ENCODE peak calls at places on chromosomes 2 and 18, in six cellular contexts. O is HepG2, F is GM12878, X is GM12891, Q is H1, T is K562. I is an unnamed sample.

GRCh38 chr2:109648041-109648527 is 33.9 kb downstream of the SOWAHC start:
- DNase-seq in T (no peak), X (no peak), Q (no peak), F (no peak), O (no peak), I (no peak)

GRCh38 chr2:144959416-144959815 is 439.5 kb upstream of the ZEB2 start:
- DNase-seq in T (no peak), X (no peak), Q (no peak), O (no peak), F (no peak), I (no peak)

GRCh38 chr18:70074091-70074490 is 126.4 kb upstream of the CD226 start:
- DNase-seq in T (no peak), F (no peak), X (no peak), O (no peak), Q (no peak), I (no peak)

GRCh38 chr2:74843371-74844298 is 9.7 kb downstream of the HK2 start:
- DNase-seq in X (no peak), O (peak), F (peak), T (no peak), Q (no peak), I (no peak)

GRCh38 chr18:35042389-35043066 is 1.3 kb downstream of the MAPRE2 start:
- DNase-seq in O (no peak), Q (no peak), X (no peak), T (no peak), F (no peak), I (no peak)

GRCh38 chr2:64601027-64601767 is 52.5 kb downstream of the SERTAD2 start:
- DNase-seq in Q (no peak), X (no peak), T (no peak), O (no peak), F (no peak), I (no peak)

GRCh38 chr2:20050712-20051517 is 513 bp downstream of the LAPTM4A start:
- DNase-seq in T (peak), Q (peak), F (no peak), O (peak), X (no peak), I (no peak)

GRCh38 chr18:5527603-5528002 is 16.2 kb downstream of the EPB41L3 start:
- DNase-seq in Q (no peak), X (no peak), T (no peak), F (no peak), O (no peak), I (no peak)

GRCh38 chr2:197184959-197185586 is 125.5 kb downstream of the ANKRD44 start:
- DNase-seq in F (no peak), T (no peak), Q (no peak), O (no peak), X (no peak), I (no peak)

GRCh38 chr2:212606232-212606631 is 67.6 kb upstream of the ERBB4 start:
- DNase-seq in X (no peak), O (no peak), T (no peak), F (no peak), Q (no peak), I (no peak)

GRCh38 chr2:134119117-134119671 is 134.7 kb upstream of the MGAT5 start:
- DNase-seq in Q (no peak), T (no peak), X (no peak), F (peak), O (no peak), I (no peak)

GRCh38 chr2:240840435-240841060 is 20.5 kb upstream of the KIF1A start:
- DNase-seq in X (no peak), Q (peak), T (peak), F (no peak), O (peak), I (no peak)

GRCh38 chr2:47058061-47058931 is 96.8 kb downstream of the STPG4 start:
- DNase-seq in Q (no peak), O (no peak), X (no peak), T (no peak), F (no peak), I (no peak)

GRCh38 chr2:108959401-108959800 is 29.6 kb downstream of the EDAR start:
- DNase-seq in F (no peak), X (no peak), T (no peak), O (no peak), Q (no peak), I (no peak)

GRCh38 chr2:19363474-19363778 is 5.0 kb upstream of the OSR1 start:
- DNase-seq in T (no peak), O (no peak), F (no peak), Q (peak), X (no peak), I (no peak)

GRCh38 chr18:50720281-50720680 is 99.5 kb downstream of the MRO start:
- DNase-seq in X (no peak), F (no peak), T (no peak), O (no peak), Q (no peak), I (no peak)

GRCh38 chr18:26540041-26540628 is 8.2 kb downstream of the KCTD1 start:
- DNase-seq in Q (no peak), F (no peak), X (no peak), O (no peak), T (no peak), I (no peak)

GRCh38 chr18:48836231-48836805 is 114.4 kb downstream of the SMAD7 start:
- DNase-seq in O (no peak), F (no peak), Q (no peak), T (no peak), X (no peak), I (no peak)

GRCh38 chr2:108945969-108946368 is 43.1 kb downstream of the EDAR start:
- DNase-seq in F (no peak), X (no peak), Q (no peak), T (no peak), O (no peak), I (no peak)

GRCh38 chr2:460861-461260 is 173.0 kb upstream of the ALKAL2 start:
- DNase-seq in O (no peak), X (no peak), T (no peak), F (no peak), Q (no peak), I (no peak)

GRCh38 chr2:111157798-111158197 is 37.1 kb downstream of the BCL2L11 start:
- DNase-seq in O (no peak), X (no peak), F (peak), T (no peak), Q (no peak), I (no peak)

GRCh38 chr2:208256192-208256782 is 1.4 kb upstream of the IDH1 start:
- DNase-seq in F (no peak), Q (no peak), X (no peak), O (peak), T (no peak), I (no peak)

GRCh38 chr2:51387235-51387634 is 355.3 kb upstream of the NRXN1 start:
- DNase-seq in X (no peak), F (no peak), Q (no peak), T (no peak), O (no peak), I (no peak)

GRCh38 chr18:70468861-70469570 is 180.2 kb downstream of the SOCS6 start:
- DNase-seq in F (no peak), Q (no peak), O (no peak), X (no peak), T (no peak), I (no peak)

GRCh38 chr2:51084750-51085149 is 52.8 kb upstream of the NRXN1 start:
- DNase-seq in T (no peak), O (no peak), F (no peak), X (no peak), Q (no peak), I (no peak)

GRCh38 chr18:9971313-9971920 is 57.6 kb downstream of the VAPA start:
- DNase-seq in T (peak), X (no peak), Q (peak), F (peak), O (peak), I (no peak)

GRCh38 chr2:128263902-128264331 is 54.8 kb downstream of the HS6ST1 start:
- DNase-seq in X (no peak), Q (peak), F (no peak), T (no peak), O (no peak), I (no peak)

GRCh38 chr2:168245074-168245825 is 2.1 kb downstream of the STK39 start:
- DNase-seq in O (no peak), F (no peak), Q (no peak), X (no peak), T (no peak), I (no peak)

GRCh38 chr2:238262496-238263122 is 22.8 kb upstream of the HES6 start:
- DNase-seq in X (no peak), O (no peak), T (no peak), F (no peak), Q (no peak), I (no peak)

GRCh38 chr18:28716321-28716720 is 539.4 kb upstream of the CDH2 start:
- DNase-seq in Q (no peak), F (no peak), X (no peak), T (no peak), O (no peak), I (no peak)

GRCh38 chr2:20398956-20399567 is 47.8 kb upstream of the RHOB start:
- DNase-seq in F (no peak), X (no peak), Q (no peak), T (no peak), O (no peak), I (no peak)

GRCh38 chr2:7239078-7239477 is 321.9 kb downstream of the RNF144A start:
- DNase-seq in F (no peak), O (no peak), T (no peak), Q (no peak), X (no peak), I (no peak)

GRCh38 chr2:33425660-33426059 is 50.8 kb upstream of the RASGRP3 start:
- DNase-seq in O (no peak), F (no peak), T (no peak), X (no peak), Q (no peak), I (no peak)

GRCh38 chr18:11851156-11852047 is at the start of gene CHMP1B:
- DNase-seq in Q (peak), X (peak), F (peak), T (peak), O (peak), I (peak)

GRCh38 chr2:200352631-200353030 is 46.1 kb downstream of the SPATS2L start:
- DNase-seq in T (no peak), Q (no peak), O (peak), X (no peak), F (no peak), I (no peak)

GRCh38 chr2:133346654-133347053 is 221.6 kb downstream of the NCKAP5 start:
- DNase-seq in F (no peak), T (no peak), O (no peak), Q (no peak), X (no peak), I (no peak)

GRCh38 chr2:55779459-55780421 is 86.1 kb upstream of the PNPT1 start:
- DNase-seq in F (no peak), Q (no peak), T (no peak), X (no peak), O (peak), I (no peak)

GRCh38 chr2:23904692-23905091 is 22.2 kb downstream of the ATAD2B start:
- DNase-seq in T (no peak), Q (no peak), O (no peak), X (no peak), F (no peak), I (no peak)

DNA sequence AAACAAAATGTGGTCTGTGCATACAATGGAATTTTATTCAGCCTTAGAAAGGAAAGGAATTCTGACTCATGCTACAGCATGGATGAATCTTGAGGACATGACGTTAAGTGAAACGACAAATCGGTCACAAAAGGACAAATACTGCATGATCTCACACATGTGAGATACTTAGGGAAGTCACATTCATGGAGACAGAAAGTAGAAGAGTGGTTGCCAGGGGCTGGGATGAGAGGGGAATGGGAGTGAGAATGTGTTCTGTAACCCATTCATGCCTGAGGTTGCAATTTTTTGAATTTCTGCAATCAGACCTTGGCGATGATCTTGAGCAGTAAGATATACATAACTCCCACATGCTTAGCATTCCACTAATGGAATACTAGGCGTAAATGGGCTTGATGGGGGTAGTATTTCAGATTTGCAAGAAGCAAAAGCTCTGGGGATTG is 22.0 kb downstream of the FHL2 start:
- DNase-seq in T (no peak), F (no peak), O (no peak), Q (no peak), X (no peak), I (no peak)
- TF ChIP-seq POLR2A in T (no peak), F (no peak), O (no peak), Q (no peak), X (no peak), I (no peak)

GRCh38 chr2:191262436-191262835 is 17.2 kb downstream of the MYO1B start:
- DNase-seq in X (no peak), O (no peak), F (no peak), Q (no peak), T (no peak), I (no peak)
- TF ChIP-seq TAF1 in X (no peak), O (no peak), F (no peak), Q (no peak), T (no peak), I (no peak)

GRCh38 chr2:3518496-3519254 is 656 bp downstream of the ADI1 start:
- DNase-seq in Q (peak), T (peak), O (peak), F (peak), X (peak), I (peak)
- TF ChIP-seq POLR2A in Q (no peak), T (peak), O (no peak), F (peak), X (peak), I (peak)

DNA sequence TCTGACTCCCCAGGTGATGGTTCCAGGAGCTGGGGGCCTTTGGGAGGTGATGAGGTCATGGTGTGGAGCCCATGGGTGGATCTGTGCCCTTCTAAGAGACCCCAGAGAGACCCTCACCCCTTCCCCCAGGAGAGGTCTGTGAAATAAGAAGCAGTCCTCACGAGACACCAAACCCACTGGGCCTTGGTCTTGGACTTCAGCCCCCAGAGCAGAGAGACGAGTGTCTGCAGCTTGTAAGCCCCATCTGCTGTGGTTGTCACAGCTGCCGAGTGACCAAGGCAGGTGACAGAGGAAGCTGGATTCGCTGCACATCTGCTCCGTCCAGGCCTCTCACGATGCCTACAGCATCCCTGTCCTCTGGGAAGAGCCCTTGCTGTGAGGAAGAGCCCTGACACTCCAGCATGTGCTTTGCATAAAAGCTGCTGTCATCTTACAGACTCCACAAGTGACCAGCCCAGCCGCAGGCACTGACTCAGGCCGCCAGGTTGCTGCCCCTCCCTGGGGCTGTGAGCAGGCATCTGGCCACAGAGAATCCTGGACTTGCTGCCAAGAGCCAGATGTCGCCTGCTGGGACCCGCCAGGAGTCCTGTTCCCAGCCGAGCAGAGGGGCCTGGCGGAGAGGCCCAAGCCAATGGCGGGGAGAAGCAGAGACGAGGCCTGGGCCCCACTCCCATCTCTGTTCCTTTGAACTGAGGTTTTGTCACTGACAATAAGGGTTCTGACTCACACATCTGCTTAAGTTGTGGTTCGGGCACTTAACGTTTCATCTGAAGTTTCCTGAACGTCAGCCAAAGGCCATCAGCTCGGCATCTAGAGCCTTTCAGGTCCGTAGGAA is 150.7 kb downstream of the PXDN start:
- DNase-seq in X (no peak), Q (no peak), F (no peak), T (no peak), O (no peak), I (no peak)
- TF ChIP-seq TAF1 in X (no peak), Q (no peak), F (no peak), T (no peak), O (no peak), I (no peak)

I was measured in GM12892.